ENCODE peak calls at places on chromosomes 5 and 9, in five cellular contexts. One of them, this sample, is unnamed. For H3K27me3, the result is how much of the 10 kb centered on the place peaks cover.

GRCh38 chr5:147406636-147407035 is 103.2 kb downstream of the DPYSL3 start:
- DNase-seq in sigmoid colon: no peak
- DNase-seq in heart left ventricle: no peak
- DNase-seq in IMR-90: no peak
- DNase-seq in fibroblast of lung: no peak
- DNase-seq in this sample: no peak

GRCh38 chr9:757246-757881 is 84.1 kb upstream of the DMRT1 start:
- DNase-seq in fibroblast of lung: peak
- DNase-seq in heart left ventricle: no peak
- DNase-seq in sigmoid colon: no peak
- DNase-seq in IMR-90: peak
- DNase-seq in this sample: no peak

GRCh38 chr5:124536333-124536732 is 210.1 kb downstream of the ZNF608 start:
- DNase-seq in fibroblast of lung: peak
- DNase-seq in IMR-90: no peak
- DNase-seq in sigmoid colon: no peak
- DNase-seq in heart left ventricle: no peak
- DNase-seq in this sample: no peak

GRCh38 chr5:106640511-106640910 is 1030.2 kb downstream of the EFNA5 start:
- DNase-seq in sigmoid colon: no peak
- DNase-seq in IMR-90: no peak
- DNase-seq in heart left ventricle: no peak
- DNase-seq in fibroblast of lung: peak
- DNase-seq in this sample: no peak

GRCh38 chr9:92564982-92565381 is 29.2 kb upstream of the ECM2 start:
- DNase-seq in fibroblast of lung: peak
- DNase-seq in sigmoid colon: no peak
- DNase-seq in IMR-90: peak
- DNase-seq in heart left ventricle: no peak
- DNase-seq in this sample: no peak

GRCh38 chr9:84174486-84174885 is 166.1 kb downstream of the SLC28A3 start:
- DNase-seq in fibroblast of lung: no peak
- DNase-seq in sigmoid colon: no peak
- DNase-seq in IMR-90: no peak
- DNase-seq in heart left ventricle: no peak
- DNase-seq in this sample: no peak

GRCh38 chr5:160539431-160539830 is 117.8 kb downstream of the PTTG1 start:
- DNase-seq in fibroblast of lung: peak
- DNase-seq in heart left ventricle: no peak
- DNase-seq in sigmoid colon: no peak
- DNase-seq in IMR-90: no peak
- DNase-seq in this sample: no peak

GRCh38 chr9:31916591-31917223 is 467.7 kb upstream of the ACO1 start:
- DNase-seq in heart left ventricle: no peak
- DNase-seq in IMR-90: no peak
- DNase-seq in sigmoid colon: no peak
- DNase-seq in fibroblast of lung: no peak
- DNase-seq in this sample: no peak

GRCh38 chr5:69450116-69450515 is 35.2 kb downstream of the MARVELD2 start:
- DNase-seq in heart left ventricle: no peak
- DNase-seq in IMR-90: peak
- DNase-seq in sigmoid colon: no peak
- DNase-seq in fibroblast of lung: peak
- DNase-seq in this sample: no peak

GRCh38 chr9:109817846-109818472 is 38.0 kb downstream of the PALM2AKAP2 start:
- DNase-seq in IMR-90: peak
- DNase-seq in heart left ventricle: peak
- DNase-seq in sigmoid colon: peak
- DNase-seq in fibroblast of lung: peak
- DNase-seq in this sample: no peak

GRCh38 chr9:96025995-96026572 is 150.6 kb downstream of the ERCC6L2 start:
- DNase-seq in heart left ventricle: no peak
- DNase-seq in sigmoid colon: no peak
- DNase-seq in fibroblast of lung: no peak
- DNase-seq in IMR-90: no peak
- DNase-seq in this sample: no peak

GRCh38 chr5:16135003-16135402 is 44.6 kb downstream of the MARCHF11 start:
- DNase-seq in sigmoid colon: no peak
- DNase-seq in heart left ventricle: no peak
- DNase-seq in IMR-90: no peak
- DNase-seq in fibroblast of lung: no peak
- DNase-seq in this sample: no peak

GRCh38 chr5:83025690-83026472 is 51.3 kb downstream of the TMEM167A start:
- DNase-seq in fibroblast of lung: no peak
- DNase-seq in heart left ventricle: no peak
- DNase-seq in sigmoid colon: no peak
- DNase-seq in IMR-90: peak
- DNase-seq in this sample: no peak

GRCh38 chr9:4106744-4107143 is 193.1 kb downstream of the GLIS3 start:
- DNase-seq in sigmoid colon: no peak
- DNase-seq in heart left ventricle: no peak
- DNase-seq in fibroblast of lung: peak
- DNase-seq in IMR-90: peak
- DNase-seq in this sample: no peak

GRCh38 chr5:8848997-8849585 is 696.8 kb downstream of the SEMA5A start:
- DNase-seq in heart left ventricle: no peak
- DNase-seq in fibroblast of lung: peak
- DNase-seq in sigmoid colon: no peak
- DNase-seq in IMR-90: peak
- DNase-seq in this sample: no peak

GRCh38 chr5:73911761-73912393 is 285.9 kb downstream of the ARHGEF28 start:
- DNase-seq in fibroblast of lung: peak
- DNase-seq in heart left ventricle: no peak
- DNase-seq in IMR-90: peak
- DNase-seq in sigmoid colon: no peak
- DNase-seq in this sample: no peak

GRCh38 chr5:77306531-77306930 is 96.1 kb downstream of the PDE8B start:
- DNase-seq in IMR-90: no peak
- DNase-seq in heart left ventricle: no peak
- DNase-seq in sigmoid colon: no peak
- DNase-seq in fibroblast of lung: no peak
- DNase-seq in this sample: no peak

GRCh38 chr5:64784451-64785025 is 15.8 kb downstream of the CWC27 start:
- DNase-seq in heart left ventricle: peak
- DNase-seq in IMR-90: peak
- DNase-seq in sigmoid colon: peak
- DNase-seq in fibroblast of lung: peak
- DNase-seq in this sample: peak

GRCh38 chr5:66713998-66714397 is 117.8 kb downstream of the MAST4 start:
- DNase-seq in sigmoid colon: no peak
- DNase-seq in fibroblast of lung: peak
- DNase-seq in heart left ventricle: no peak
- DNase-seq in IMR-90: no peak
- DNase-seq in this sample: no peak

GRCh38 chr5:95620030-95620869 is at the start of gene GPR150:
- DNase-seq in heart left ventricle: peak
- DNase-seq in IMR-90: peak
- DNase-seq in sigmoid colon: peak
- DNase-seq in fibroblast of lung: peak
- DNase-seq in this sample: peak

GRCh38 chr9:108885643-108886348 is 23.7 kb downstream of the ACTL7A start:
- DNase-seq in fibroblast of lung: peak
- DNase-seq in IMR-90: peak
- DNase-seq in sigmoid colon: no peak
- DNase-seq in heart left ventricle: no peak
- DNase-seq in this sample: no peak

GRCh38 chr9:134062461-134063087 is 5.3 kb downstream of the BRD3 start:
- DNase-seq in heart left ventricle: no peak
- DNase-seq in sigmoid colon: peak
- DNase-seq in IMR-90: no peak
- DNase-seq in fibroblast of lung: no peak
- DNase-seq in this sample: no peak

GRCh38 chr5:140962190-140962589 is 4.1 kb upstream of the PCDHAC2 start:
- DNase-seq in fibroblast of lung: no peak
- DNase-seq in heart left ventricle: no peak
- DNase-seq in sigmoid colon: no peak
- DNase-seq in IMR-90: no peak
- DNase-seq in this sample: no peak

GRCh38 chr9:98801969-98802371 is 5.5 kb upstream of the GALNT12 start:
- DNase-seq in heart left ventricle: no peak
- DNase-seq in fibroblast of lung: no peak
- DNase-seq in sigmoid colon: no peak
- DNase-seq in IMR-90: no peak
- DNase-seq in this sample: no peak

GRCh38 chr5:154190652-154191304 is at the start of gene GALNT10:
- DNase-seq in heart left ventricle: peak
- DNase-seq in sigmoid colon: peak
- DNase-seq in fibroblast of lung: peak
- DNase-seq in IMR-90: peak
- DNase-seq in this sample: no peak

GRCh38 chr5:124906339-124907097 is 160.1 kb upstream of the ZNF608 start:
- DNase-seq in heart left ventricle: peak
- DNase-seq in IMR-90: peak
- DNase-seq in fibroblast of lung: peak
- DNase-seq in sigmoid colon: peak
- DNase-seq in this sample: no peak

GRCh38 chr5:36696059-36696673 is 89.8 kb downstream of the SLC1A3 start:
- DNase-seq in sigmoid colon: peak
- DNase-seq in IMR-90: peak
- DNase-seq in heart left ventricle: no peak
- DNase-seq in fibroblast of lung: peak
- DNase-seq in this sample: no peak

GRCh38 chr5:82347213-82347947 is 69.2 kb upstream of the RPS23 start:
- DNase-seq in IMR-90: peak
- DNase-seq in sigmoid colon: no peak
- DNase-seq in heart left ventricle: no peak
- DNase-seq in fibroblast of lung: peak
- DNase-seq in this sample: no peak

DNA sequence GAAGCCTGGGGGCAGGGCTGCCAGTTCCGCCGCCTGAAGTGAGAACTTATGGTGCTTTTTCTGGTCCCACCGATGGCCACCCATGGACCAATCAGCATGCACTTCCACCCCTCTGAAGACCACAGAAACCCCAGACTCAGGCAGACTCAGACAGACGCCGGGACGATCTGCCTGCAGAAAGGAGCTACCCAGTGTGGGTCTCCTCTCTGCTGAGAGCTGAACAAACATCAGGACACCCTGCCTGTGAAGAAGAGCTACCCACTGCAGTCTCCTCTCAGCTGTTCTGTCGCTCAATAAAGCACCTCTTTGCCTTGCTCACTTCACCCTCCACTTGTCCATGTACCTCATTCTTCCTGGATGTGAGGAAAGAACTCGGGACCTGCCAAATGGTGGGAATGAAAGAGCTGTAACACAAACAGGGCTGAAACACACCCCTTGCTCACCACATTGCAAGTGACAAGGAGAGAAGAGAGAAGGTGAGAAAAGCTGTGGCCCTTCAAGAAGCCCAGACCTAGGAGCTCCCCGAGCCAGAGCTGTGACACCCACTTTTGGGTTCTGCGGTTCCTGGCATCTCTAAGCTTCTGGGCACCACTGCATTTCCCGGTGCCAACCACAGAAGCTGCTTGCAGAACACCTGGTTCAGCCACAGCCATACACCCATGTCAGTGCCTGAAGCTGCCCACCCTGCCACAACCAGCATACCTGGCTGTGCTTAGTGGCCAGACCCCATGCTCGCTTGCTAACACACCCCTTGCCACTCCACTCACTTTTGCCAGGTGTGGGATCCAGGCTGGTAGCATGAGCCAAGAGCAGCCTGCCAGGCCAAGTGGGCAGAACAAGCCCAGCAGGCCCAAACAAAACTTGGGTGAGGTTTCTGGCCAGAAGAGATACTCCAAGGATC is 114.3 kb upstream of the TSLP start:
- DNase-seq in fibroblast of lung: no peak
- DNase-seq in IMR-90: no peak
- DNase-seq in sigmoid colon: no peak
- DNase-seq in heart left ventricle: no peak
- DNase-seq in this sample: no peak
- H3K4me3 ChIP-seq in fibroblast of lung: no peak
- H3K4me3 ChIP-seq in IMR-90: no peak
- H3K4me3 ChIP-seq in sigmoid colon: no peak
- H3K4me3 ChIP-seq in heart left ventricle: no peak
- H3K4me3 ChIP-seq in this sample: no peak

DNA sequence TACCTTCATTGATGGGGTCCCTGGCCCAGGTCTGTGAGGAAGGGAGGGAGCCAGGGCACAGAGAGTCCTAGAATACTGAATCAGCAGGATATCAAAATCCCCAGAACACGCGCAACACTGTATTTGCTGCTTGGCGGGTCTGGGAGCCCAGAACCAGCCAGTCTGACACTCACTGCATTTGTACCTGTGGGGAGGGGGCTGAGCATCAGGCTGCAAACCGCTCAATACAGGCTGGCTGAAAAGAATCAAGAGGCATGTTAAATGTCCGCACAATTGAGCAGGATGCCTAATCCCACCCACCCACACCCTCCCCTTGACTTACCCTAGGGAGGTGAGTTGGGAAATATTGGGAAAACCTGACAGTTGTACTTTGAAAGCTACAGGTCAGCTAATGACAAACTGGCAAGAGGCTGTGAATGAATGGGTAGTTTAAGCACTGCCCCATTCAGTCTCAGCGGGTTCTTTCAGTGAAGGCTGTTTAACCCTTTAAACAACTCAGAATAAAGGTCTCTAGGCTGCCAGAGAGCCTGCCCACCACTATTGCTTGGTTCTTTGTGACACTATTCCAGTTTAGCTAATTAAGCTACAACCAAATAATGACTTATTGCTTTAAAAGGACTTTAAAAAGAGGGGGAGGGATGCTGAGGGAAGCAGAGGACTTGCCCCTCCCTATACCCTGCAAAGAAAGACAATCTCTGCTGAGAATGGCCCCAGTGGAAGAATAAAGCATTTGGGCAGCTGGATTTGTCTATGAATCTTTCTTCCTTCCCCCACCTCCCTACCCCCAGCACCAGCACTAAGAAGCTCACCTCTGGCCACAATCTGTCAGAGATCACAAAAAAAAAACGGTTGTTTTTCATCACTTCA is 5.0 kb downstream of the SPRY4 start:
- DNase-seq in fibroblast of lung: no peak
- DNase-seq in sigmoid colon: no peak
- DNase-seq in IMR-90: no peak
- DNase-seq in heart left ventricle: no peak
- DNase-seq in this sample: no peak
- H3K27me3 ChIP-seq in fibroblast of lung: under half
- H3K27me3 ChIP-seq in sigmoid colon: under half
- H3K27me3 ChIP-seq in IMR-90: under half
- H3K27me3 ChIP-seq in heart left ventricle: under half
- H3K27me3 ChIP-seq in this sample: under half

GRCh38 chr9:126676102-126676684 is 62.5 kb downstream of the LMX1B start:
- DNase-seq in IMR-90: no peak
- DNase-seq in heart left ventricle: no peak
- DNase-seq in sigmoid colon: no peak
- DNase-seq in fibroblast of lung: no peak
- DNase-seq in this sample: no peak
- H3K4me3 ChIP-seq in IMR-90: no peak
- H3K4me3 ChIP-seq in heart left ventricle: no peak
- H3K4me3 ChIP-seq in sigmoid colon: no peak
- H3K4me3 ChIP-seq in fibroblast of lung: no peak
- H3K4me3 ChIP-seq in this sample: no peak

DNA sequence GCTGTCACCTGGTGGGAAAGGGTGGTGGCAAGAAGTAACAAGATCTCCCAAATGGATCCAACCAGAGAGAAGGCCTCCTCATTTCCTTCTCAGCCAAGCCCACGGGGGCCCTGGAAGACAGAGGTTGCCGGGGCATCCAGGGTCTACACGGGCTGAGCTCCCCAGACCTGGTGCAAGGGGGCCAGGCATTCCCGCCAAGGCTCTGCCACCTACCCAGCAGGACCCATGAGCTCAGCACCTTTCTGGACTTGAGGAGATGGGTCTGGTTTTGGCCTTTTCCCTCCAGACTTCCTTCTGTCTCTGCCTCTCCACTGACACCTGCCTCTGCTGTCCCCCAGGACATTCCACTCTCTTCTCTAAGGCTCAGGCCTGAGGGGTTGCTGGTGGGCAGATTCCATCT is 42.4 kb upstream of the KCNMB1 start:
- DNase-seq in IMR-90: no peak
- DNase-seq in sigmoid colon: no peak
- DNase-seq in fibroblast of lung: no peak
- DNase-seq in heart left ventricle: no peak
- DNase-seq in this sample: no peak
- H3K27me3 ChIP-seq in IMR-90: under half
- H3K27me3 ChIP-seq in sigmoid colon: under half
- H3K27me3 ChIP-seq in fibroblast of lung: under half
- H3K27me3 ChIP-seq in heart left ventricle: under half
- H3K27me3 ChIP-seq in this sample: under half